ENCODE peak calls at places on chromosomes 3 and 15, in five cellular contexts. B is CD4-positive, CD25-positive, alpha-beta regulatory T cell; I is CD4-positive, alpha-beta T cell; X is CD8-positive, alpha-beta memory T cell; T is IMR-90. Q is an unnamed sample.

GRCh38 chr3:25169146-25169545 is 258.9 kb upstream of the RARB start:
- DNase-seq in B (no peak), I (no peak), X (no peak), T (no peak), Q (no peak)

GRCh38 chr3:126837773-126838172 is 133.7 kb downstream of the CHCHD6 start:
- DNase-seq in B (no peak), I (no peak), X (no peak), T (no peak), Q (no peak)

GRCh38 chr15:68599560-68600071 is 20.8 kb downstream of the CORO2B start:
- DNase-seq in B (no peak), I (no peak), X (no peak), T (peak), Q (peak)

GRCh38 chr3:45993421-45994027 is 2.1 kb downstream of the FYCO1 start:
- DNase-seq in B (peak), I (peak), X (peak), T (no peak), Q (no peak)

GRCh38 chr15:85750319-85750806 is 44.4 kb downstream of the KLHL25 start:
- DNase-seq in B (no peak), I (no peak), X (no peak), T (peak), Q (no peak)

GRCh38 chr15:65287515-65287845 is 797 bp upstream of the PARP16 start:
- DNase-seq in B (no peak), I (no peak), X (no peak), T (peak), Q (no peak)

GRCh38 chr3:124411729-124412128 is 318.5 kb upstream of the UMPS start:
- DNase-seq in B (no peak), I (no peak), X (no peak), T (no peak), Q (no peak)

GRCh38 chr15:28992996-28993719 is 107.4 kb downstream of the APBA2 start:
- DNase-seq in B (no peak), I (no peak), X (no peak), T (no peak), Q (peak)

GRCh38 chr15:23645379-23646164 is 2.1 kb downstream of the MAGEL2 start:
- DNase-seq in B (no peak), I (no peak), X (no peak), T (no peak), Q (no peak)

GRCh38 chr15:29677871-29678431 is 144.3 kb downstream of the TJP1 start:
- DNase-seq in B (no peak), I (no peak), X (no peak), T (no peak), Q (no peak)

GRCh38 chr15:63332367-63333078 is 49.1 kb downstream of the CA12 start:
- DNase-seq in B (no peak), I (no peak), X (no peak), T (peak), Q (no peak)

GRCh38 chr3:46146548-46146947 is 61.6 kb downstream of the CCR1 start:
- DNase-seq in B (no peak), I (no peak), X (no peak), T (no peak), Q (no peak)

GRCh38 chr15:36373549-36373948 is 205.9 kb upstream of the CDIN1 start:
- DNase-seq in B (no peak), I (no peak), X (no peak), T (peak), Q (no peak)

GRCh38 chr3:82618594-82618993 is 857.1 kb upstream of the GBE1 start:
- DNase-seq in B (no peak), I (no peak), X (no peak), T (no peak), Q (no peak)

GRCh38 chr3:11996500-11996899 is 7.7 kb upstream of the SYN2 start:
- DNase-seq in B (no peak), I (no peak), X (no peak), T (no peak), Q (no peak)

DNA sequence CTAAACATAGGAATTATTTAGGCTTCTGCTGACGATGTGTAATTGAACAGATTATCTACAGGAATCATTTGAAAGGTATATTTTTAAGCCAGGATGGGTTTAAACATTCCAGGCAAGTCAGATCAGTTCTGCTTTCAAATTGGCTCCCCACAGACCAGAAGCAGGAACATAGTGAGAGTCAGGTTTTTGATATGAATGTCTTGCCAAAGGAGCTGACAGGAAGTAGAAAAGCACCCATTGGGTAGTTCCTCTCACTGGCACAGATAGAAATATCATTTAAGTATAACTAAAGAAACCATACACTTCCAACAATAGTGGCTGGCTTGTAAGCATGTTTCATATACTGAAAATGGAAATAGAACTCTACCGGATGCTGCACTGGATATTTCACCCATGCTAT is 95.2 kb downstream of the CLDN1 start:
- DNase-seq in B (no peak), I (no peak), X (no peak), T (no peak), Q (no peak)
- H3K27ac ChIP-seq in B (no peak), I (no peak), X (no peak), T (no peak), Q (no peak)

DNA sequence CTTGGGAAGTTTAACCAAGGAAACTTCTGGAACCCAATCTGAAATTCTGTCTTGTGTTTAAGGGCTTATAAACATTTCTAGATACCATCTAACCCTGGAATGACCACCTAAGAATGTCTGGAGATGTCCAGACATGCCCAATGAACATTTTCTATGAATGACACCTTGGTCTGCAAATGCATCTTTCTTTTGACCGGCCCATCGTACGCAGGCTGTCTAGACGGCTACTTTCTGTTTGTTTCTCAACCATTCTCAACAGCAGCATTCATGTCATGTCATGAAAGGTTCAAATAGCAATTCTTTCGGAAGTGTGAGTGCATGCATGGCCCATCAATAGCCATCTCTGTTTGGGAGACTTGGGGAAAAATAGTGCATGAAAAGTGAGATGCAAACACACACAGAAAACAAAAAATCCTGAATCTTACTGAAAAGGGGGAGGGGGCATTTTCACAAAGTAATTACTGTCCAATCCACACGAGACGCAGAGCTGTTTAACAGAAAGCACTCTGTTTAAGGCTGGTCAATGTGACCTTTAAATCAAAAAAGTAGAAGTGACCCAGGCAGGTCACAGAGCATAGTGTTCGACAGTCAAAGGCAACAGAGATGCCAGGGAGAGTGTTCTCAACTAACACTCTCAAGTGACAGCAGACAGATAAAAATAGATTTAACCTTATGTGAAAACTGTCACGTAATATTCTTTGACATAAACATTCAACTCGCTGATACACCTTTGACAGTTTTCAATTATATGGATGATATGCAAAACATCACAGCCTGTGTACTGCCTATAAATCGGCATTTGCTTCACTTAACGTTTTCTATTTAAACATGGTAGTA is 15.7 kb downstream of the PDZRN3 start:
- DNase-seq in B (no peak), I (no peak), X (no peak), T (no peak), Q (no peak)
- H3K27ac ChIP-seq in B (no peak), I (no peak), X (no peak), T (no peak), Q (no peak)

GRCh38 chr3:37996785-37997301 is 6.3 kb downstream of the VILL start:
- DNase-seq in B (peak), I (peak), X (peak), T (peak), Q (no peak)
- H3K27ac ChIP-seq in B (peak), I (no peak), X (no peak), T (no peak), Q (no peak)

DNA sequence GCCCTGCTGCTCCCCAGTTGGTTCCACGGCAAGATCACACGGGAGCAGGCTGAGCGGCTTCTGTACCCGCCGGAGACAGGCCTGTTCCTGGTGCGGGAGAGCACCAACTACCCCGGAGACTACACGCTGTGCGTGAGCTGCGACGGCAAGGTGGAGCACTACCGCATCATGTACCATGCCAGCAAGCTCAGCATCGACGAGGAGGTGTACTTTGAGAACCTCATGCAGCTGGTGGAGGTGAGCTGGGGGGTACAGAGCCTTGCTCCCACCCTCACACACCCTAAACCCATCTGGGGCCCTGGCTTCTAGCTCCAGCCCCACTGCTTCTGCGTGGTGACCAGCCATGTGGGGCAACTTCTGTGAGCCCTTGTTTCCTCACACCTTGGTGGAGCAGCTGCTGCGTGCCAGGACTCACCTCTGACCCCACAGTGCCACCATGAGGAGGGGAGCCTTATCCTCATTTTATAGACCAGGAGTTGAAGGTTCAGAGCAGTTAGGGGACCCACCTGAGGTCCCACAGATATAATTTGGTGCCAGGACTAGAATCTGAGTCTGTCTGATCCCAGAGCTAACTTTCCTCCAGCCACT is 13.3 kb upstream of the LMAN1L start:
- DNase-seq in B (no peak), I (no peak), X (no peak), T (no peak), Q (no peak)
- H3K27ac ChIP-seq in B (peak), I (peak), X (peak), T (no peak), Q (no peak)

GRCh38 chr15:87943629-87944028 is 312.9 kb downstream of the NTRK3 start:
- DNase-seq in B (no peak), I (no peak), X (no peak), T (no peak), Q (no peak)
- H3K27ac ChIP-seq in B (no peak), I (no peak), X (no peak), T (no peak), Q (no peak)

GRCh38 chr3:69080233-69080644 is at the start of gene UBA3:
- DNase-seq in B (peak), I (peak), X (peak), T (peak), Q (peak)

GRCh38 chr3:69084668-69085542 is at the start of gene ARL6IP5:
- DNase-seq in B (peak), I (peak), X (peak), T (peak), Q (peak)

GRCh38 chr3:69084326-69084667 is 440 bp upstream of the ARL6IP5 start:
- DNase-seq in B (no peak), I (no peak), X (no peak), T (peak), Q (no peak)

GRCh38 chr3:69081583-69082262 is 1.6 kb upstream of the UBA3 start:
- DNase-seq in B (no peak), I (no peak), X (no peak), T (no peak), Q (no peak)

GRCh38 chr3:69082805-69083204 is 1.9 kb upstream of the ARL6IP5 start:
- DNase-seq in B (peak), I (no peak), X (peak), T (peak), Q (no peak)
- H3K27ac ChIP-seq in B (peak), I (peak), X (peak), T (peak), Q (peak)

DNA sequence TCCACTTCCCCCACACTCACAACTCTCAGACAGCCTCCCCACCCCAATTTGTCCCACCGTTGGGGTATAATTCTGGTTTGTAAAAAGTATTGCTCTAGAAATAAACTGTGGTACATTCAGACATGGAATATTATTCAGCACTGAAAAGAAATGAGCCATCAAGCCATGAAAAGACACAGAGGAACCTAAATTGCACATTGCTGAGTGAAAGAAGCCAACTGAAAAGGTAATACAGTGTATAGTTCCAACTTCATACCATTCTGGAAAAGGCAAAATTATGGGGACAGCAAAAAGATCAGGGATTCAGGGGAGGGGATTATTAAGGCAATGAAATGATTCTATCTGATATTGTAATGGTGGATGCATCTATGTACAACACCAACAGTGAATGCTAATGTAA is 10.5 kb downstream of the ANXA2 start:
- DNase-seq in B (no peak), I (no peak), X (no peak), T (no peak), Q (no peak)
- H3K27ac ChIP-seq in B (no peak), I (no peak), X (no peak), T (peak), Q (no peak)

GRCh38 chr3:78941587-78941986 is 826.2 kb downstream of the ROBO1 start:
- DNase-seq in B (no peak), I (no peak), X (no peak), T (peak), Q (no peak)
- H3K27ac ChIP-seq in B (no peak), I (no peak), X (no peak), T (no peak), Q (no peak)

GRCh38 chr3:42702982-42703694 is 540 bp upstream of the HHATL start:
- DNase-seq in B (no peak), I (no peak), X (no peak), T (no peak), Q (no peak)

GRCh38 chr3:42702066-42702951 is at the start of gene HHATL:
- DNase-seq in B (no peak), I (no peak), X (no peak), T (no peak), Q (peak)

GRCh38 chr3:42705039-42705767 is 2.6 kb upstream of the HHATL start:
- DNase-seq in B (no peak), I (no peak), X (no peak), T (no peak), Q (no peak)

GRCh38 chr3:42704136-42704841 is 1.7 kb upstream of the HHATL start:
- DNase-seq in B (no peak), I (no peak), X (no peak), T (no peak), Q (no peak)

DNA sequence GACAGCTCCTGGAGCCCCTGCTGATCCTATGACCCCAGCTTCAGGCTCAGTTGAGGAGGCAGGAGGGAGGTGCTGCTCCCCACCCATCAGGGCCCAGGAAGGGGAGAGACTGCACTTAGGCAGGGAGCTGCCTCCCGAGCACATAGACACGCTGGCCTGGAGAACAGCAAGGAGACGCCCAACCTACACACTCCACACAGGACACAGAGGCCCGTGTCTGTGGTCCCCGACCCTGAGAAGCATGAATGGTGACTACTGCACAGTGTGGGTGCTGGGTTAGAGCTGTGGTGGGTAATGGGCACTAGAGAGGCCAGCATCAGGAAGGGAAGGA is 1.1 kb upstream of the HHATL start:
- DNase-seq in B (no peak), I (no peak), X (no peak), T (no peak), Q (no peak)
- H3K27ac ChIP-seq in B (no peak), I (no peak), X (no peak), T (no peak), Q (peak)

DNA sequence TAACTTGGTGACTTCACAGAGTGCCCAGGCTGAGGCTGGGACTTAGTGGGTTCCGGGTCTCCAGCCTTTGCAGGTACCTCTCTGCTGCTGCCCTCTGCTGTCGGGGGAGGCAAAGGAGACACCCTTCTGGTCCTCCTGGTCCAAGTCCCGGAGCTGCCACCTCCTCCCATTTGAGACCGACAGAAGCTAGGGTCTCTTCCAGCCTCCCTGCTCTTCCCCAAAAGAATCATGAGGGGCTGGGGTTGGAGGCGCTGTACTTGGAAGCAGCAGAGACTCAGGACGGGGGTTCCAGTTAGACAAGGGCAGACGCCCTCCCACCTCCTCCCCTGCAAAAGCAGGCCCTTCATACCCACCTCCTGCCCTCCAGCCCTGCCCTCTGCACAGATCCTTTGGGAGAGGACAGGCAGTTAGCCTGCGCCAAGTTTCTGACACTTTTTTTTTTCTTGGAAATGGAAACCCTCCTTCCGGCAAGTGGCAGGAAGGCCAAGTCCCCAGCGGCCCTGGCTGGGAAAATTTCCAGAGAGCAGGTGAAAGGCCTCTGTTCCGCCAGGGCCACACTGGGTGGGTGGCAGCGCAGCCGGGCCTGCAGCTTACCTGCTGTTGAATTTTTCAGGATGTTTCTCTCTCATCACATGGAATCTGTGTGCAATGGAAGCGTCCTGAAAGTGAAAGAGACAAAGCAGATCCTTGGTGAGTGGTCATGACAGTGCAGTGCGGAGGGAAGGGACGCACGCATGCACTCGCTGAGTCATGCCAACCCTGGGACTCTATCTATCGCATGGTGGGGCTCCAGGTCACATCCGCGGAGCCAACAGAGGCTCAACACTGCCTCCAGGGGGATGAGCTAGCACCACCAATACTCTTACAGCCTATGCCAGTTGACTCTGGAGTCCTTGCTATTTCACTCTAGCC is 119.9 kb downstream of the DGKG start:
- DNase-seq in B (no peak), I (no peak), X (no peak), T (peak), Q (peak)
- H3K27ac ChIP-seq in B (no peak), I (no peak), X (no peak), T (no peak), Q (peak)

Q was measured in substantia nigra.